ENCODE peak calls at places on chromosome 16, in five cellular contexts. Z is AG09309, W is PC-3, N is uterus, I is body of pancreas. A is an unnamed sample.
A peak's percentile ranks its signal among the peaks of the same experiment; 100 is the strongest.

GRCh38 chr16:23505180-23505665 is 5.1 kb downstream of the GGA2 start:
- DNase-seq in Z (no peak), W (no peak), I (no peak), N (no peak), A (no peak)

GRCh38 chr16:17211797-17212196 is 259.0 kb downstream of the XYLT1 start:
- DNase-seq in Z (no peak), W (no peak), N (no peak), I (no peak), A (no peak)

GRCh38 chr16:27867122-27868110 is 196.1 kb downstream of the GSG1L start:
- DNase-seq in N (peak; percentile 19), I (peak; percentile 48), W (peak; percentile 75), Z (peak; percentile 5), A (peak; percentile 26)

GRCh38 chr16:76207270-76207669 is 69.9 kb upstream of the CNTNAP4 start:
- DNase-seq in I (no peak), N (no peak), Z (no peak), W (no peak), A (no peak)

GRCh38 chr16:78844682-78845081 is 745.2 kb downstream of the WWOX start:
- DNase-seq in W (no peak), I (no peak), Z (no peak), N (no peak), A (no peak)

GRCh38 chr16:12920739-12921138 is 19.3 kb downstream of the SHISA9 start:
- DNase-seq in N (no peak), W (no peak), Z (no peak), I (no peak), A (no peak)

GRCh38 chr16:46894011-46894672 is 10.0 kb downstream of the GPT2 start:
- DNase-seq in W (no peak), I (peak; percentile 82), N (no peak), Z (no peak), A (no peak)

GRCh38 chr16:85556456-85557082 is 56.6 kb upstream of the GSE1 start:
- DNase-seq in N (peak; percentile 60), W (peak; percentile 29), I (peak; percentile 75), Z (no peak), A (no peak)

GRCh38 chr16:58499615-58500328 is at the start of gene NDRG4:
- DNase-seq in I (peak; percentile 43), Z (peak; percentile 14), W (peak; percentile 86), N (no peak), A (peak; percentile 73)

GRCh38 chr16:77584205-77584859 is 138.0 kb upstream of the NUDT7 start:
- DNase-seq in N (peak; percentile 48), I (peak; percentile 59), Z (peak; percentile 20), W (peak; percentile 72), A (peak; percentile 33)

GRCh38 chr16:74297296-74297665 is 667 bp downstream of the PSMD7 start:
- DNase-seq in N (no peak), W (peak; percentile 27), Z (no peak), I (peak; percentile 14), A (no peak)

GRCh38 chr16:85430523-85431381 is 182.4 kb upstream of the GSE1 start:
- DNase-seq in N (no peak), W (no peak), I (peak; percentile 49), Z (no peak), A (no peak)

GRCh38 chr16:85425061-85425662 is 188.0 kb upstream of the GSE1 start:
- DNase-seq in I (peak; percentile 2), Z (no peak), W (no peak), N (no peak), A (no peak)

GRCh38 chr16:65546353-65546791 is 424.5 kb upstream of the CDH11 start:
- DNase-seq in Z (peak; percentile 45), W (no peak), N (no peak), I (no peak), A (no peak)

GRCh38 chr16:11258553-11259287 is 2.7 kb upstream of the SOCS1 start:
- DNase-seq in Z (no peak), W (no peak), I (peak; percentile 65), N (peak; percentile 40), A (no peak)

DNA sequence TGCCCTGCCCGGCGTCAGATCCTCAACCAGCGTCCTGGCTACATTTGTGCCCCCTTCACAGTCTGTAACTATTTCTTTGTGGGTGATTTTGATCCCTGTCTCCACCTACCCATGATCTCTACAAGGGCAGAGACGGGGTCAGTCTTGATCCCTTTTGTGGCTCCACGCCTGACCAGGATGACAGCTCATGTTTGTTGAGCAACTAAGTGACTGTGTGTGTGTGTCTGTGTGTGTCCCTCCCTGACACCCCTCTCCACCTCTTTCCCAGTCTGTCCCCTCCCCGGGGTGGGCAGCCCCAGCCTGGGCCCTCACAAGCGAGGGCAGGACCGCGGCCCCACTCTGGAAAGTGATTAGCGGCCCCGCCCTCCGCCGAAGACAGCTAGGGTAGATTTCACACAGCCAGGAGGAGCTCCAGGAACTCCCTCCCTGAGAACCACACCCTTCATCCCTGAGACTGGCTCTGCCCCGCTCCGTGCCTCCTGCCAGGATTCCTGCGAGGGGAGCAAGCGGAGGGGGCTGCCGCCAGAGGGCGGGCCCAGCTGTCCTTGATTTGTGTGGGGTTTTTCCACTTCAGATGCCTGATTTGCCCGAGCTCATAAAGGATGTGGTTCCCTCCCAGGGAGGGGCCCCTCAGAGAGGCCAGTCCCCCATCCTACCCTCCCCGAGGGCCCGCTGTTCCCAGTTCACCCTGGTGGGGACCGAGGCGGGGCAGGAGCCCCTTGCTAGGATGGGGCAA is 5.3 kb upstream of the HS3ST6 start:
- DNase-seq in W (peak; percentile 46), Z (no peak), N (peak; percentile 46), I (no peak), A (peak; percentile 66)
- TF ChIP-seq CTCF in W (peak; percentile 33), Z (peak; percentile 14), N (no peak), I (no peak), A (peak; percentile 66)

GRCh38 chr16:88819126-88819525 is 7.4 kb upstream of the APRT start:
- DNase-seq in I (no peak), W (no peak), Z (no peak), N (no peak), A (no peak)

GRCh38 chr16:88820335-88821025 is 8.8 kb upstream of the APRT start:
- DNase-seq in Z (no peak), W (no peak), I (no peak), N (no peak), A (no peak)

GRCh38 chr16:88822281-88823040 is 10.7 kb upstream of the APRT start:
- DNase-seq in I (no peak), W (no peak), Z (no peak), N (no peak), A (no peak)

GRCh38 chr16:88818610-88818874 is 6.8 kb upstream of the APRT start:
- DNase-seq in N (no peak), Z (no peak), W (no peak), I (no peak), A (no peak)

DNA sequence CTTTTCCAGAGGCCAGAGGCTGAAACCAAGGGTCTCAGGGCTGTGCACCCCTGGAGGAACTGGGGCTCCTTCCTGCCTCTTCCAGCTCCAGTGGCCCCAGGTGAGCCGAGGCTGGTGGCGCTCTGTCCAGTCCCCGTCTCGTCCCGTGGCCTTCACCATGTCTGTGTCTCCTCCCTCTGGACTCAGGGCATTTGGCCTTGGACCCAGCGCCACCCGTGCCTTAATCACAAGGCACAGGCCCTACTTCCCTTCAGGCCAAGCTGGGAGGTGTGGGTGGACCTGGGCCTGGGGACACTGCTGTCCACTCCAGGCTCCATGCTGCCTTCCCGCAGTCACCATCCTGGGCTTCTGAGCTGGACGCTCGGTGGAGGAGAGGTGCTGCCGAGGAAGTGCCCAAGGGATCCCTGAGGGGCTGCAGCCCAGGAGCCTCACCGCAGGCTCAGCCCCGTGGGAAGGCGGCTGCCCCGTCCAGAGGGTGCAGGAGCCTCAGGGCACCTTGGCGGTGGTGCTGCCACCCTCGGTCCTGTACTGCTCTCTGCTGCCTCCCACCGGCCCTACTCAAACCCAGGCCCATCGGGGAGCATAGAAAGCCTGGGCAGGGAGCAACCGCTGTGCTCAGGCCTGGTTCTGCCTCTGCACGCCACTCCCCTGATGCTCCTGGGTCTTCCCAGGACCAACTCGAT is 9.6 kb upstream of the APRT start:
- DNase-seq in W (no peak), I (no peak), N (no peak), Z (no peak), A (no peak)
- H3K4me3 ChIP-seq in W (no peak overlapping the region), I (no peak overlapping the region), N (no peak overlapping the region), Z (no peak overlapping the region), A (no peak overlapping the region)

GRCh38 chr16:88611220-88611821 is 27.1 kb upstream of the IL17C start:
- DNase-seq in I (no peak), N (no peak), Z (no peak), W (no peak), A (no peak)

GRCh38 chr16:88608076-88608475 is 30.3 kb upstream of the IL17C start:
- DNase-seq in I (no peak), W (no peak), N (no peak), Z (no peak), A (no peak)

GRCh38 chr16:88613293-88613692 is 25.1 kb upstream of the IL17C start:
- DNase-seq in W (no peak), I (no peak), Z (no peak), N (no peak), A (no peak)

GRCh38 chr16:88606146-88606757 is 32.1 kb upstream of the IL17C start:
- DNase-seq in I (no peak), W (no peak), Z (no peak), N (no peak), A (no peak)

DNA sequence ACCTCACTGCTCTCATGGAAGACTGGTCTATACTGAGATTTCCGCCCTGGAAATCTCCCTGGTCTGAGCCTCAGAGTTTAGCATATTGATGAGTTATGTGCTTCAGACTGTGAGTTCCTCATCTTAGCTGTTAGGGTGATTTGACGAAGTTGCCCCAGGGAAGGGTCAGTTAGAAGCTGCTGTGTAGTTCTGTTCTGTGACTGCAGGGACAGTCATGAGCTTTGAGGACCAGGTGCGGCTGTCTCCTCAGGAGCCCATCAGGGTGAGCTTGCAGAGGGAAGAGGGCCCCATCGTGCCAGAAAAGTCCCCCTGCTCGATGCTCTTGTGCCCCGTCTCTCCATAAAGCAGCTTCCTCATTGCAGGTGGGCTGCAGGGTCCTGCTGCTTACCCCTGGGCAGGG is 28.3 kb upstream of the IL17C start:
- DNase-seq in W (no peak), I (no peak), Z (no peak), N (no peak), A (no peak)
- TF ChIP-seq CTCF in W (peak; percentile 20), I (no peak), Z (peak; percentile 18), N (no peak), A (peak; percentile 6)

GRCh38 chr16:81821422-81822128 is 42.5 kb downstream of the PLCG2 start:
- DNase-seq in W (no peak), N (no peak), Z (no peak), I (no peak), A (no peak)

GRCh38 chr16:81823734-81824133 is 44.6 kb downstream of the PLCG2 start:
- DNase-seq in I (no peak), N (no peak), W (no peak), Z (no peak), A (no peak)

GRCh38 chr16:81818514-81819304 is 39.6 kb downstream of the PLCG2 start:
- DNase-seq in Z (no peak), N (no peak), W (no peak), I (no peak), A (no peak)

GRCh38 chr16:81826523-81826922 is 47.4 kb downstream of the PLCG2 start:
- DNase-seq in N (no peak), I (no peak), W (no peak), Z (no peak), A (no peak)

DNA sequence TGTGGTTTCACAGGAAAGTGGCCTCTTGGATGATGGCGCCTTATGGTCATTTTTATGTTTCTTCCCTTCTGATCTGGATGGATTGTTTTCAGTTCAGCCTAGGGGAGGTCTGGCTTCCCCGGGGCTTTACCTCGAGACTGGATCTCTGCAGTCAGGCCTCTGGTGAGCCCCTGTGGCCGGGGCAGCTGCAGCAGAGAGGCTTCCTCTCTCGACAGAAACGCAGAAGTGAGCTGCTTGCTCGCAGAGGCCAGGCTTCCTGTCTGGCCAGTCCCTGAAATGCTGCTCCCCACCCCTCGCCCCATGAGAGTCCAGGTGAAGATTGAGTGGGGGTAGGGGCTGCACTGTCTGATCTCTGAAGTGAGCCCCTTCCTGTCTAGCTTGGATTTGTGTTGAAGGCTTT is 44.0 kb downstream of the PLCG2 start:
- DNase-seq in Z (no peak), I (peak; percentile 30), W (no peak), N (no peak), A (no peak)
- H3K4me3 ChIP-seq in Z (no peak overlapping the region), I (no peak overlapping the region), W (no peak overlapping the region), N (no peak overlapping the region), A (no peak overlapping the region)

A was measured in HFF-Myc.